ENCODE peak calls at places on chromosome 1, in eight cellular contexts. S is prostate gland, I is heart left ventricle, J is GM20000, O is esophagus squamous epithelium, G is fibroblast of mammary gland, P is astrocyte of the spinal cord, U is AG04449. E is an unnamed sample.

GRCh38 chr1:156911587-156912298 is 8.7 kb upstream of the LRRC71 start:
- DNase-seq in S (no peak), I (no peak), J (no peak), O (no peak), G (peak), P (no peak), U (no peak), E (no peak)

GRCh38 chr1:228101994-228102790 is 933 bp downstream of the C1orf35 start:
- DNase-seq in S (no peak), I (no peak), J (peak), O (no peak), G (no peak), P (no peak), U (no peak), E (no peak)

GRCh38 chr1:5757177-5757820 is 234.9 kb downstream of the NPHP4 start:
- DNase-seq in S (no peak), I (no peak), J (no peak), O (no peak), G (no peak), P (no peak), U (no peak), E (no peak)

GRCh38 chr1:170156594-170156993 is 10.8 kb downstream of the NTMT2 start:
- DNase-seq in S (no peak), I (no peak), J (no peak), O (no peak), G (no peak), P (no peak), U (no peak), E (no peak)

GRCh38 chr1:29358183-29358582 is 121.9 kb downstream of the PTPRU start:
- DNase-seq in S (no peak), I (no peak), J (no peak), O (no peak), G (no peak), P (no peak), U (no peak), E (no peak)

GRCh38 chr1:93578433-93578830 is 103.2 kb downstream of the BCAR3 start:
- DNase-seq in S (no peak), I (no peak), J (no peak), O (no peak), G (no peak), P (no peak), U (no peak), E (no peak)

GRCh38 chr1:246394121-246394520 is 113.0 kb downstream of the SMYD3 start:
- DNase-seq in S (no peak), I (no peak), J (no peak), O (no peak), G (no peak), P (no peak), U (no peak), E (no peak)

GRCh38 chr1:31866450-31866801 is 50.6 kb upstream of the SPOCD1 start:
- DNase-seq in S (no peak), I (no peak), J (peak), O (no peak), G (no peak), P (no peak), U (no peak), E (no peak)

GRCh38 chr1:85846706-85847105 is 138.5 kb upstream of the ZNHIT6 start:
- DNase-seq in S (no peak), I (no peak), J (no peak), O (no peak), G (no peak), P (no peak), U (no peak), E (no peak)

GRCh38 chr1:11681071-11681771 is at the start of gene MAD2L2:
- DNase-seq in S (peak), I (peak), J (peak), O (no peak), G (peak), P (peak), U (no peak), E (peak)

GRCh38 chr1:110875216-110875731 is 2.3 kb downstream of the CD53 start:
- DNase-seq in S (no peak), I (no peak), J (peak), O (no peak), G (no peak), P (no peak), U (no peak), E (no peak)

GRCh38 chr1:121444096-121444495 is 259.3 kb downstream of the SRGAP2C start:
- DNase-seq in S (no peak), I (no peak), J (no peak), O (no peak), G (peak), P (no peak), U (no peak), E (peak)

GRCh38 chr1:16618719-16619118 is 5.4 kb upstream of the NBPF1 start:
- DNase-seq in S (no peak), I (peak), J (no peak), O (no peak), G (no peak), P (no peak), U (no peak), E (no peak)

GRCh38 chr1:235642943-235643371 is 6.6 kb downstream of the GNG4 start:
- DNase-seq in S (no peak), I (no peak), J (no peak), O (no peak), G (no peak), P (no peak), U (no peak), E (no peak)

GRCh38 chr1:24018611-24019580 is 38.8 kb upstream of the SRSF10 start:
- DNase-seq in S (peak), I (peak), J (no peak), O (peak), G (peak), P (peak), U (peak), E (peak)

GRCh38 chr1:182229907-182230522 is 161.6 kb downstream of the GLUL start:
- DNase-seq in S (no peak), I (no peak), J (no peak), O (no peak), G (peak), P (peak), U (no peak), E (no peak)

GRCh38 chr1:172955161-172955821 is 95.5 kb downstream of the TNFSF18 start:
- DNase-seq in S (no peak), I (no peak), J (no peak), O (no peak), G (peak), P (peak), U (peak), E (no peak)

GRCh38 chr1:72498393-72498792 is 216.1 kb upstream of the NEGR1 start:
- DNase-seq in S (no peak), I (no peak), J (no peak), O (no peak), G (peak), P (no peak), U (no peak), E (no peak)

GRCh38 chr1:148317288-148317985 is 165.4 kb upstream of the NBPF11 start:
- DNase-seq in S (no peak), I (no peak), J (no peak), O (no peak), G (no peak), P (no peak), U (no peak), E (no peak)

GRCh38 chr1:167698313-167698712 is 23.5 kb upstream of the MPZL1 start:
- DNase-seq in S (no peak), I (no peak), J (no peak), O (no peak), G (no peak), P (no peak), U (no peak), E (no peak)

GRCh38 chr1:48227165-48228013 is 4.9 kb downstream of the SLC5A9 start:
- DNase-seq in S (no peak), I (no peak), J (no peak), O (no peak), G (no peak), P (no peak), U (no peak), E (no peak)

GRCh38 chr1:153652795-153653507 is 5.6 kb upstream of the SNAPIN start:
- DNase-seq in S (no peak), I (no peak), J (no peak), O (no peak), G (peak), P (peak), U (no peak), E (peak)

GRCh38 chr1:109626682-109627408 is 7.2 kb downstream of the AMPD2 start:
- DNase-seq in S (no peak), I (no peak), J (no peak), O (no peak), G (no peak), P (no peak), U (no peak), E (no peak)
- TF ChIP-seq CTCF in S (no peak), I (no peak), J (no peak), O (no peak), G (no peak), P (no peak), U (no peak), E (no peak)

DNA sequence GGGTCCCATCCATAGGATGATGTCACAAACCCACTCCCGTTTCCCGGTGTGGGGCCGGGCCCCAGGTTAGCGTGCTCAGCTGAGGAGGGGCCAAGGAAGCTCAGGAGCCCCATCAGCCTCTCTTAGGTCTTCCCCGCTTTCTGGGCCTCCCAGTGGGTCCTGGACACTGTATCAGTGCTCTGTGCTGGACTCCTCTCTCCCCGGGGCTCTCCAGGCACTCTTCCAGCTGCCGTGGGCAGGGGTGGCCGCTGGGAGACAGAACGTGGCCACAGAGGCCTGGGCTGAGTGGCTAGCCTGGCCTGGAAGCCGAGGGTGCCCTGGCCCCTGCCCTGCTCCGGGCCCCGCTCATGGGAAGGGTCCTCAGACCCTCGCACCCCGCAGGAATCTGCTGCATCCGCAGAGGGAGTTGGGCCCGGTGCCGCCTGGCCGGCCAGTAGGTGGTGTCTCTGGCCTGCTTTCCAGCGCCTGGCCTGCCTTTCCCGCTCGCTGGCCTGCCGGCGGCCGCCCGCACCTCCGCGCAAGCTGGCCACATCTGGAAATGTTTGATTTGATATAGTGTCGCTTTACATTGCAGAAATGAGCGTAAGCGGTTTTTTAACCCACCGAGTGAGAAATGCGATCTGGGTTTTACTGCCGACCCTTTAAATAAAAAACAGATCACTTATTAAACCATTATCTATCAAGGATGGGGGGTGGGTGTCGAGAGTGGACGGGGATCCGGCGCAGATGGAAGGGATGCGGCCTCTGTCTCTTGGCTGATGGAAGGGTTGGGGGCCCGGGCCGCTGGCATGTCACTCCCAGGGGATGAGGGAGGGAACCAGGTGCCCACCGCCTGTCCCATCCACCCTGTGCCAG is 74.4 kb upstream of the TTC34 start:
- DNase-seq in S (peak), I (no peak), J (no peak), O (no peak), G (no peak), P (no peak), U (no peak), E (no peak)
- TF ChIP-seq CTCF in S (no peak), I (peak), J (no peak), O (peak), G (no peak), P (no peak), U (peak), E (no peak)

DNA sequence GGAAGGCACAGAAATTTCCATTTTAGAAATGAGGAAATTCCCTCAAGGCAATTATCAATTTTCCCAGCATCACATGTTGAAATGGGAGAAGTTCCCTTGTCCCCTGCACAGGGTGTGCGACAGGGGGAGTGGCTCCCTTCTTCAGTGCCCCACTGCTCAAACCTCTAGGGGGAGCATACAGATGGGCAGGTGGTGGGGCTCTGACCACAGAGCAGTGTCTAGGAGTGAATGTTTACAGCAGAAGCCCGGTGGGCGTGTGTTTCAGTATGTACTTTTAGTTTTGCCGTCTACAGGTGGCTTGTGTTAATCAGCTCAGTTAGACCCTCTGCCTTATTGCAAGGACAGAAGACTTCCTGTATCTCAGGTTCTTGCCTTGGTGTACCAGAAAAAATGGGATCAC is 493.7 kb upstream of the PLXNA2 start:
- DNase-seq in S (no peak), I (no peak), J (no peak), O (no peak), G (no peak), P (no peak), U (no peak), E (no peak)
- TF ChIP-seq CTCF in S (no peak), I (no peak), J (no peak), O (no peak), G (no peak), P (no peak), U (no peak), E (no peak)

GRCh38 chr1:119341372-119341947 is 27.1 kb upstream of the HAO2 start:
- DNase-seq in S (no peak), I (no peak), J (no peak), O (no peak), G (no peak), P (no peak), U (no peak), E (no peak)
- TF ChIP-seq CTCF in S (no peak), I (no peak), J (no peak), O (no peak), G (no peak), P (no peak), U (no peak), E (no peak)

GRCh38 chr1:107357381-107357780 is 216.5 kb downstream of the NTNG1 start:
- DNase-seq in S (no peak), I (no peak), J (no peak), O (no peak), G (peak), P (peak), U (peak), E (no peak)
- TF ChIP-seq CTCF in S (no peak), I (no peak), J (no peak), O (no peak), G (no peak), P (no peak), U (no peak), E (no peak)

GRCh38 chr1:1752671-1753606 is 25.3 kb downstream of the NADK start:
- DNase-seq in S (no peak), I (no peak), J (no peak), O (no peak), G (no peak), P (no peak), U (no peak), E (no peak)
- TF ChIP-seq CTCF in S (no peak), I (no peak), J (no peak), O (no peak), G (no peak), P (no peak), U (no peak), E (no peak)